ENCODE peak calls at places on chromosomes 12 and 14, in five cellular contexts. One of them, this sample, is unnamed.

GRCh38 chr12:10716704-10717315 is 6.3 kb downstream of the YBX3 start:
- DNase-seq in AG08396: peak
- DNase-seq in NCI-H2171: no peak
- DNase-seq in GDM1: no peak
- DNase-seq in stimulated activated CD4-positive, alpha-beta T cell treated with anti-CD3 and anti-CD28 coated beads, Interleukin-15, amount 100 ng/mL, for 24 hours: no peak
- DNase-seq in this sample: no peak

GRCh38 chr12:129635003-129635685 is 268.7 kb downstream of the TMEM132D start:
- DNase-seq in AG08396: no peak
- DNase-seq in GDM1: no peak
- DNase-seq in NCI-H2171: no peak
- DNase-seq in stimulated activated CD4-positive, alpha-beta T cell treated with anti-CD3 and anti-CD28 coated beads, Interleukin-15, amount 100 ng/mL, for 24 hours: no peak
- DNase-seq in this sample: no peak

GRCh38 chr14:95675486-95675885 is 10.7 kb upstream of the TCL1B start:
- DNase-seq in AG08396: no peak
- DNase-seq in NCI-H2171: no peak
- DNase-seq in GDM1: no peak
- DNase-seq in stimulated activated CD4-positive, alpha-beta T cell treated with anti-CD3 and anti-CD28 coated beads, Interleukin-15, amount 100 ng/mL, for 24 hours: no peak
- DNase-seq in this sample: no peak

GRCh38 chr14:65356327-65356836 is 56.1 kb upstream of the FUT8 start:
- DNase-seq in GDM1: no peak
- DNase-seq in NCI-H2171: no peak
- DNase-seq in AG08396: peak
- DNase-seq in stimulated activated CD4-positive, alpha-beta T cell treated with anti-CD3 and anti-CD28 coated beads, Interleukin-15, amount 100 ng/mL, for 24 hours: peak
- DNase-seq in this sample: no peak

GRCh38 chr12:14207946-14208612 is 157.4 kb upstream of the ATF7IP start:
- DNase-seq in NCI-H2171: no peak
- DNase-seq in AG08396: no peak
- DNase-seq in GDM1: no peak
- DNase-seq in stimulated activated CD4-positive, alpha-beta T cell treated with anti-CD3 and anti-CD28 coated beads, Interleukin-15, amount 100 ng/mL, for 24 hours: no peak
- DNase-seq in this sample: no peak

GRCh38 chr12:132788375-132789098 is 26.9 kb upstream of the ANKLE2 start:
- DNase-seq in GDM1: no peak
- DNase-seq in NCI-H2171: no peak
- DNase-seq in AG08396: peak
- DNase-seq in stimulated activated CD4-positive, alpha-beta T cell treated with anti-CD3 and anti-CD28 coated beads, Interleukin-15, amount 100 ng/mL, for 24 hours: peak
- DNase-seq in this sample: no peak

GRCh38 chr12:57461904-57462306 is 2.3 kb downstream of the GLI1 start:
- DNase-seq in AG08396: peak
- DNase-seq in NCI-H2171: no peak
- DNase-seq in stimulated activated CD4-positive, alpha-beta T cell treated with anti-CD3 and anti-CD28 coated beads, Interleukin-15, amount 100 ng/mL, for 24 hours: peak
- DNase-seq in GDM1: no peak
- DNase-seq in this sample: no peak

GRCh38 chr14:53638966-53639365 is 317.7 kb downstream of the BMP4 start:
- DNase-seq in NCI-H2171: no peak
- DNase-seq in GDM1: no peak
- DNase-seq in stimulated activated CD4-positive, alpha-beta T cell treated with anti-CD3 and anti-CD28 coated beads, Interleukin-15, amount 100 ng/mL, for 24 hours: no peak
- DNase-seq in AG08396: no peak
- DNase-seq in this sample: no peak

GRCh38 chr12:70711831-70712230 is 74.6 kb upstream of the PTPRB start:
- DNase-seq in NCI-H2171: no peak
- DNase-seq in GDM1: no peak
- DNase-seq in stimulated activated CD4-positive, alpha-beta T cell treated with anti-CD3 and anti-CD28 coated beads, Interleukin-15, amount 100 ng/mL, for 24 hours: no peak
- DNase-seq in AG08396: no peak
- DNase-seq in this sample: no peak

GRCh38 chr12:7319934-7320333 is 16.1 kb downstream of the ACSM4 start:
- DNase-seq in stimulated activated CD4-positive, alpha-beta T cell treated with anti-CD3 and anti-CD28 coated beads, Interleukin-15, amount 100 ng/mL, for 24 hours: no peak
- DNase-seq in AG08396: no peak
- DNase-seq in NCI-H2171: no peak
- DNase-seq in GDM1: no peak
- DNase-seq in this sample: no peak

GRCh38 chr12:94098466-94098865 is 49.9 kb upstream of the PLXNC1 start:
- DNase-seq in NCI-H2171: no peak
- DNase-seq in AG08396: peak
- DNase-seq in stimulated activated CD4-positive, alpha-beta T cell treated with anti-CD3 and anti-CD28 coated beads, Interleukin-15, amount 100 ng/mL, for 24 hours: no peak
- DNase-seq in GDM1: no peak
- DNase-seq in this sample: no peak

This sample was measured in DMS 273 treated with DMSO at 0.1 percent for 48 hours.